ENCODE peak calls at places on chromosomes 3 and 15, in four cellular contexts. Y is AG04449, M is endothelial cell of umbilical vein, S is HCT116. Z is an unnamed sample.

GRCh38 chr3:195149292-195149691 is 121.7 kb downstream of the XXYLT1 start:
- DNase-seq in Y (no peak), M (peak; percentile 37), S (no peak), Z (no peak)

GRCh38 chr15:65916664-65917406 is 47.5 kb downstream of the RAB11A start:
- DNase-seq in S (no peak), Y (peak; percentile 41), M (peak; percentile 52), Z (no peak)

GRCh38 chr3:171183042-171183441 is 156.5 kb upstream of the SLC2A2 start:
- DNase-seq in S (no peak), Y (no peak), M (no peak), Z (no peak)

GRCh38 chr15:46394463-46394862 is 759.6 kb downstream of the SQOR start:
- DNase-seq in M (no peak), S (no peak), Y (no peak), Z (no peak)

GRCh38 chr3:182052360-182052759 is 340.6 kb downstream of the SOX2 start:
- DNase-seq in S (no peak), Y (no peak), M (no peak), Z (no peak)

GRCh38 chr3:160200328-160200727 is 24.9 kb upstream of the C3orf80 start:
- DNase-seq in S (no peak), M (no peak), Y (no peak), Z (no peak)

GRCh38 chr15:93124126-93124525 is 35.1 kb upstream of the RGMA start:
- DNase-seq in S (no peak), Y (no peak), M (no peak), Z (no peak)

GRCh38 chr3:124671123-124671522 is 59.1 kb upstream of the UMPS start:
- DNase-seq in S (no peak), Y (no peak), M (no peak), Z (no peak)

GRCh38 chr3:115713247-115713646 is 89.9 kb downstream of the GAP43 start:
- DNase-seq in Y (no peak), M (no peak), S (no peak), Z (no peak)

GRCh38 chr3:25428003-25428861 is at the start of gene RARB:
- DNase-seq in M (peak; percentile 98), S (no peak), Y (peak; percentile 78), Z (peak; percentile 55)

GRCh38 chr3:107928084-107928445 is 162.8 kb downstream of the CD47 start:
- DNase-seq in Y (no peak), S (no peak), M (peak; percentile 42), Z (no peak)

GRCh38 chr3:181752202-181752671 is 40.5 kb downstream of the SOX2 start:
- DNase-seq in S (no peak), M (no peak), Y (no peak), Z (no peak)

GRCh38 chr15:82114660-82115059 is 68.8 kb upstream of the MEX3B start:
- DNase-seq in Y (no peak), M (no peak), S (no peak), Z (no peak)

GRCh38 chr3:5349343-5349742 is 161.8 kb downstream of the EDEM1 start:
- DNase-seq in Y (no peak), M (no peak), S (no peak), Z (no peak)

GRCh38 chr15:66679657-66680108 is 22.4 kb upstream of the SMAD6 start:
- DNase-seq in M (no peak), S (no peak), Y (no peak), Z (no peak)

GRCh38 chr3:13623101-13623654 is 74.3 kb downstream of the FBLN2 start:
- DNase-seq in Y (no peak), S (no peak), M (no peak), Z (no peak)
- TF ChIP-seq CTCF in Y (no peak), S (no peak), M (no peak), Z (no peak)

GRCh38 chr3:187286467-187287059 is 5.0 kb downstream of the MASP1 start:
- DNase-seq in S (no peak), Y (no peak), M (no peak), Z (no peak)
- H3K4me3 ChIP-seq in S (no peak overlapping the region), Y (no peak overlapping the region), M (no peak overlapping the region), Z (no peak overlapping the region)

GRCh38 chr15:29259233-29259632 is 10.4 kb downstream of the NSMCE3 start:
- DNase-seq in S (no peak), Y (no peak), M (no peak), Z (no peak)
- TF ChIP-seq CTCF in S (no peak), Y (no peak), M (no peak), Z (no peak)

GRCh38 chr3:190306513-190307163 is 15.6 kb downstream of the CLDN1 start:
- DNase-seq in M (no peak), Y (no peak), S (no peak), Z (no peak)
- H3K4me3 ChIP-seq in M (no peak overlapping the region), Y (no peak overlapping the region), S (no peak overlapping the region), Z (no peak overlapping the region)

GRCh38 chr3:121661376-121661775 is 673 bp upstream of the HCLS1 start:
- DNase-seq in Y (no peak), M (no peak), S (no peak), Z (no peak)

GRCh38 chr3:121662742-121663141 is 2.0 kb upstream of the HCLS1 start:
- DNase-seq in M (no peak), S (no peak), Y (no peak), Z (no peak)

GRCh38 chr3:121663171-121663847 is 2.6 kb upstream of the HCLS1 start:
- DNase-seq in Y (no peak), M (no peak), S (no peak), Z (no peak)

GRCh38 chr3:121658716-121659435 is 1.8 kb downstream of the HCLS1 start:
- DNase-seq in S (no peak), M (no peak), Y (no peak), Z (no peak)

DNA sequence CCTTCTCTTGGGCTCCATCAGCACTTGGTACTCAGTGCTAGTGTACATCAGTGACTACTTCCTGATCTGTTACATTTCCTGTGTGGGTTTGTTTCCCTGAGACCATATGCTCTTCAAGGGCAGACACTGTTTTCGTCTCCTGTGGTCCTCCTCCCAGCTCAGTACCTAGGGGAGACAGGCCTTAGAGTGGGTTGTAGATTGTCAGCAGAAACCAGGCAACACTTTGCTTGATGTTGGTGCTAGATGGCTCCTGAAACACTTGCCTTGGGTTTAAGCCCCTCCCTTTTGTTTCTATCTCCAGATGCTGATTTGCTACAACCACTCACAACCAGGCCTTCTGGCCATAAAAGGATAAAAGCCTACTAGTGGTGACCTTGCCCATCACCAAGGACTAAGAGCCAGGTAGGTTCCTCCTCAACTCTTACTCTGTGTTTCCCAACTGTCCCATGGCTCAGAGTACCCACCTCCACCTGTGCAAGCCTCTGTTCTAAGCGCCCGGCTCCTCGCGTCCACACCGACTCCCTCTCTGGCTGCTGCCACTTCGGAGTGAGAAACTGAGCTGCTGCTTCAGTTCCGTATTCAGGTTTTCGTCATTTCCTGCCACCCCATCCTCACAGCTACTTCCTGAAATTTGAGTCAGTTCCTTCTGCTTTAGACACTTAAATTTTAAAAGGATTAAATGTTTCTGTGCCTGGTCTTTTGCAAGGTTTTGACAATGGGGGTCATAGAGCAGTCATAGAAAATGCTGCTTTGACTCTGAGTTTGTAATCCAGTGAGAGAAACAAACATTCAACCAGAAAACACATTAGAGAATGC is at the start of gene HCLS1:
- DNase-seq in Y (no peak), S (no peak), M (peak; percentile 72), Z (no peak)
- TF ChIP-seq CTCF in Y (no peak), S (no peak), M (no peak), Z (no peak)

GRCh38 chr3:193947636-193948035 is 188.3 kb upstream of the HES1 start:
- DNase-seq in M (no peak), S (no peak), Y (no peak), Z (no peak)
- H3K4me3 ChIP-seq in M (no peak overlapping the region), S (no peak overlapping the region), Y (no peak overlapping the region), Z (no peak overlapping the region)

GRCh38 chr15:83747050-83747717 is 93.3 kb downstream of the ADAMTSL3 start:
- DNase-seq in Y (no peak), M (no peak), S (peak; percentile 3), Z (peak; percentile 3)
- TF ChIP-seq CTCF in Y (no peak), M (no peak), S (peak; percentile 20), Z (no peak)

DNA sequence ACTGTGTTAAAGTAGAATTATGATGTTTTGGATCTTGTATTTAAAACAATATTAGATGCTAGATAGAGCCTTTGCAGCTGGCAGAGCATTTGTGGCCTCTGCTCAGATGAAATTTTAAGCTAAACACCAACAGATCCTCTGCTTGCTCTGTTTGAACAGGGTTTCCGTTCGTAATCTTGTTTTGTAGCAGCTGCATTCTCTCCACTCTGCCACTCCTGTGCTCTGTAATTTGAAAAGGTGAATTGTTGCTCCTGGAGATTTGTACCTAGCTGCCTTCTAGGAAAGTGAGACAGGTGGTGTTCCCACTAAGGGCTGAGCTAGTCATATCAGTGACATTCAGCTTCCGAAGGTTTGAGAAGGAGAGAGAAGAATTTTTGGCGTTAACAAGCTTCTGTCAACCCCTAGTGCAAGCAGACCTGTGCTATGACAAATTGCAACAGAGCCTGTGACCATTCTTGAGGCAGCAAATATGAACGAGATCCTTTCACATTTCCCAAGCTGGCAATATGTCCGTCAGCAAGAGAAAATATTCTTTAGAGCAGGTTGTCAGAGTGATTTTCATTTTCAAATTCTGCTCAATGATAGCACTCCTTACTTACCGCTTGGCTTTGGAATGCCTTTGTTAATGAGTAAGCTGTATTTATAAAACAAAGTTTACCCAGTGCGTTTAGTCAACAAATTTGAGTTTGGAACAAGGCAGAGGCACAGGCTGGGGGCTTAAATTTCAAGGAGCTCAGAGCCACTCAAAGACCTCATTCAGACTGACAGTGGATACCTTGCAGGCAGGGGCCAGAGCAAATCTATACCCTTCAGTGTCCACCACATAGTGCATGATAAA is 5.3 kb downstream of the CHST2 start:
- DNase-seq in S (no peak), M (no peak), Y (no peak), Z (no peak)
- H3K4me3 ChIP-seq in S (no peak overlapping the region), M (no peak overlapping the region), Y (no peak overlapping the region), Z (peak overlapping the region; percentile 27)

GRCh38 chr3:53754325-53754724 is 91.9 kb downstream of the CHDH start:
- DNase-seq in S (no peak), M (no peak), Y (no peak), Z (no peak)
- TF ChIP-seq CTCF in S (no peak), M (no peak), Y (no peak), Z (no peak)

GRCh38 chr15:30990451-30991300 is 752 bp downstream of the MTMR10 start:
- DNase-seq in M (peak; percentile 28), S (no peak), Y (no peak), Z (no peak)

GRCh38 chr15:30992073-30992363 is 590 bp upstream of the MTMR10 start:
- DNase-seq in S (no peak), M (no peak), Y (no peak), Z (no peak)

GRCh38 chr15:30990036-30990435 is 1.4 kb downstream of the MTMR10 start:
- DNase-seq in Y (no peak), M (peak; percentile 23), S (no peak), Z (no peak)

GRCh38 chr15:30991301-30992072 is at the start of gene MTMR10:
- DNase-seq in Y (peak; percentile 12), S (peak; percentile 36), M (peak; percentile 78), Z (peak; percentile 32)

GRCh38 chr15:30992465-30992864 is 1.0 kb upstream of the MTMR10 start:
- DNase-seq in M (no peak), Y (no peak), S (no peak), Z (no peak)
- H3K4me3 ChIP-seq in M (peak overlapping the region; percentile 91), Y (no peak overlapping the region), S (peak overlapping the region; percentile 93), Z (peak overlapping the region; percentile 81)